ENCODE peak calls at places on chromosomes 4 and X, in five cellular contexts. P, M, C, V and S are unnamed samples.

GRCh38 chr4:75724867-75725724 is 719 bp downstream of the USO1 start:
- DNase-seq in C (peak; percentile 23), M (peak; percentile 87), V (peak; percentile 41), P (peak; percentile 69), S (no peak)

GRCh38 chr4:4506961-4507360 is 34.9 kb downstream of the STX18 start:
- DNase-seq in V (no peak), M (no peak), P (no peak), C (no peak), S (no peak)

GRCh38 chrX:69070949-69071650 is 94.2 kb downstream of the PJA1 start:
- DNase-seq in C (no peak), V (no peak), M (no peak), P (no peak), S (no peak)

GRCh38 chr4:143357161-143357845 is 20.6 kb downstream of the GAB1 start:
- DNase-seq in M (no peak), P (no peak), V (no peak), C (no peak), S (no peak)

GRCh38 chr4:76011700-76012387 is 4.5 kb upstream of the CXCL9 start:
- DNase-seq in P (no peak), C (no peak), M (no peak), V (peak; percentile 60), S (no peak)

GRCh38 chrX:12080265-12080664 is 58.0 kb upstream of the FRMPD4 start:
- DNase-seq in P (peak; percentile 2), M (peak; percentile 8), V (no peak), C (no peak), S (peak; percentile 48)

GRCh38 chr4:55347610-55348228 is 1.7 kb downstream of the SRD5A3 start:
- DNase-seq in V (no peak), M (peak; percentile 55), C (no peak), P (no peak), S (no peak)

GRCh38 chr4:107351196-107351595 is 315.1 kb upstream of the DKK2 start:
- DNase-seq in V (no peak), C (no peak), M (no peak), P (no peak), S (no peak)

GRCh38 chrX:154541589-154541895 is 5.1 kb downstream of the G6PD start:
- DNase-seq in C (no peak), M (no peak), P (no peak), V (no peak), S (no peak)

GRCh38 chrX:154542723-154543424 is 3.8 kb downstream of the G6PD start:
- DNase-seq in P (peak; percentile 42), V (no peak), M (no peak), C (no peak), S (no peak)

GRCh38 chrX:154539077-154539476 is 7.6 kb downstream of the G6PD start:
- DNase-seq in M (no peak), P (no peak), V (no peak), C (no peak), S (no peak)

GRCh38 chrX:154541896-154542722 is 4.5 kb downstream of the G6PD start:
- DNase-seq in C (peak; percentile 34), P (peak; percentile 94), M (peak; percentile 96), V (no peak), S (no peak)

GRCh38 chrX:154540897-154541535 is 5.6 kb downstream of the G6PD start:
- DNase-seq in C (no peak), M (no peak), P (peak; percentile 89), V (no peak), S (no peak)
- H3K4me1 ChIP-seq in C (peaks cover 27% of the 10 kb centered on the region), M (peaks cover 51% of the 10 kb centered on the region), P (peaks cover 66% of the 10 kb centered on the region), V (peaks cover 14% of the 10 kb centered on the region), S (no peaks in the 10 kb centered on the region)

DNA sequence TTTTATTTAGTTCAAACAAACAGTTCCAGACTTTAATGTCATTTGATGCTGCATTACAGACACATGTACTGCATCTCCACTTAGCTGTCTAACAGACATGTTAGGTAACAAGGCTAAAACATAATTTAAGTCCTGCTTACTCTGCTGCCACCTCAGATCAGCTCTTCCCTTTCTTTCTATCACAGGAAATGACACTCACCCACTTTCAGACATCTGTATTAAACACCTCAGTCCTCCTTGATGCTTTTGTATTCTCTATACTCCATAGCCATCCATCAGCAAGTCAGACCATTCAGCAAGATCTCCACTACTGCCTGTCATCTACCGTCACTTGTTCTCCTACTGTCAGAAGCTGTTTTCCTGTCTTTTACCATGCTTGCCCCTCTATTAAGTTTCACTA is 405.4 kb downstream of the IL15 start:
- DNase-seq in V (no peak), C (no peak), P (no peak), M (no peak), S (no peak)
- TF ChIP-seq ZNF274 in V (no peak), C (no peak), P (no peak), M (no peak), S (no peak)

GRCh38 chr4:477686-478085 is 21.3 kb downstream of the ZNF721 start:
- DNase-seq in C (no peak), M (no peak), P (no peak), V (no peak), S (no peak)

GRCh38 chr4:473575-474457 is 25.1 kb downstream of the ZNF721 start:
- DNase-seq in P (peak; percentile 99), C (peak; percentile 99), M (peak; percentile 99), V (peak; percentile 99), S (peak; percentile 99)

GRCh38 chr4:476501-476900 is 22.5 kb downstream of the ZNF721 start:
- DNase-seq in C (no peak), P (no peak), V (no peak), M (no peak), S (no peak)

GRCh38 chr4:478373-478772 is 20.6 kb downstream of the ZNF721 start:
- DNase-seq in M (no peak), P (no peak), C (no peak), V (no peak), S (no peak)

DNA sequence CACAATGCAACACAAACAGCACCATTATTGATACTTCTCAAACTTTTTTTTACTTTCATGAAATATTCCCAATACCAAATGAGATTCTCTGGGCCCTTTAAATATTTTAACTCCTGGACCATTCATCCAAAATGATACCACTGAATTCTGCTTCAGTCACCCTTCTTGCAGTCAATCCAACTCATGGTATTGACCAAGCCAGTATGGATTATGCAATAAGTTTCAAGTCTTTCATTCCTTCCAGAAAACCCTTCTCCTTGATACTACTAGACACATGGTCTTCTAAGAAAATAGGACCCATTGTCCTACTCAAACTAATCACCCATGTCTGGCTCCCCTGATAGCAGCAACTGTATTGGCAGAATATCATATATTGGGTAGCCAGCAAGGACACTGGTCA is 23.0 kb downstream of the ZNF721 start:
- DNase-seq in M (no peak), V (no peak), C (no peak), P (no peak), S (no peak)
- H3K4me1 ChIP-seq in M (no peaks in the 10 kb centered on the region), V (no peaks in the 10 kb centered on the region), C (no peaks in the 10 kb centered on the region), P (peaks cover 11% of the 10 kb centered on the region), S (no peaks in the 10 kb centered on the region)

GRCh38 chr4:73311428-73311827 is 52.8 kb upstream of the ANKRD17 start:
- DNase-seq in V (no peak), C (peak; percentile 8), M (peak; percentile 16), P (peak; percentile 12), S (no peak)
- TF ChIP-seq ZNF274 in V (no peak), C (no peak), M (no peak), P (no peak), S (no peak)

DNA sequence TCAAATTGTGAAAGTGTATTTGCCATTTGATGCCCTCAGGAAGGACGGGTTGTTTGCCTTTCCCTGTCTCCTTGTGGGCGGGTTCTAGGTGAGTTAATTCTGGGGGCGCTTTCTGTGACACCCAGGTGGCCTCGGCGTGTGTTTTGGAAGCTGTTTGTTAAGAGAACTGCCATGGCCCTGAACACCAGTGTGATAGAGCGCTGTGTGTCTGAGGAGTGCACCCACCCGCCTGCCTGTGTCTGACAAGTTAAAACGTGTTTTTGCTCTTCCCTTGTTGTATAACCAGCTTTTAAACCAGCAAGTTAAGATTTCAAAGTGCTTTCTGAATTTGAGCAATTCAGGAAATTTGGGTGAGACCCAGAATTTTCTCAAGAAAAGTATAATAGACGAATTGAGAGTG is 55.3 kb upstream of the HGFAC start:
- DNase-seq in C (no peak), V (no peak), P (no peak), M (no peak), S (no peak)
- H3K4me1 ChIP-seq in C (no peaks in the 10 kb centered on the region), V (peaks cover 21% of the 10 kb centered on the region), P (peaks cover 46% of the 10 kb centered on the region), M (peaks cover 25% of the 10 kb centered on the region), S (peaks cover 19% of the 10 kb centered on the region)

GRCh38 chrX:124223524-124223923 is 108.9 kb upstream of the TEX13D start:
- DNase-seq in V (no peak), C (no peak), P (no peak), M (peak; percentile 25), S (no peak)

GRCh38 chrX:124216396-124217124 is 115.9 kb upstream of the TEX13D start:
- DNase-seq in M (no peak), C (no peak), V (no peak), P (no peak), S (no peak)

GRCh38 chrX:124215786-124216185 is 116.7 kb upstream of the TEX13D start:
- DNase-seq in V (no peak), P (no peak), C (no peak), M (no peak), S (no peak)

GRCh38 chrX:124212622-124213021 is 119.8 kb upstream of the TEX13D start:
- DNase-seq in P (no peak), V (no peak), C (no peak), M (no peak), S (no peak)

GRCh38 chrX:124217289-124218251 is 114.9 kb upstream of the TEX13D start:
- DNase-seq in M (peak; percentile 14), P (peak; percentile 66), C (no peak), V (no peak), S (no peak)
- TF ChIP-seq ZNF274 in M (no peak), P (no peak), C (no peak), V (no peak), S (no peak)

DNA sequence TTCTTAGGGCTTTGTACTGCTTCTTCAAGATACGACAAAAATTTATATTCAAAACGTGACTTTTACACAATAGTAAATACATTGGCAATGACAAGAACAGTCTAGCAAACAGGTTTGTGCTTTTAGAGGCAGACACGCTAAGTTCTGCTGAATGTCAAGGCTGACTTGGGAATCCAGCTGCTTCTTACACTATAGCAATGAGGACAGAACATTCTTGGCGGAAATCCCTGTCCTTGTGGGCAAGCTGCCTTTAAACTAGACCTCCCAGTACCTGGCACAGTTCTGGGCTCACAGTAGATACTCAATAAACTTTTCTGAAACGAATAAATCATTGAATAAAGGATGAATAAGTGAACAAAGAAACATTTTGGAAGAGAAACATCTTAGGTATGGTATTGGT is 148.2 kb downstream of the RASL11B start:
- DNase-seq in P (no peak), C (no peak), V (no peak), M (no peak), S (no peak)
- H3K4me1 ChIP-seq in P (peaks cover 25% of the 10 kb centered on the region), C (no peaks in the 10 kb centered on the region), V (peaks cover 26% of the 10 kb centered on the region), M (no peaks in the 10 kb centered on the region), S (no peaks in the 10 kb centered on the region)

GRCh38 chr4:63700569-63700968 is 708.7 kb downstream of the TECRL start:
- DNase-seq in C (no peak), P (no peak), M (no peak), V (no peak), S (no peak)
- TF ChIP-seq ZNF274 in C (no peak), P (no peak), M (no peak), V (no peak), S (no peak)